ENCODE peak calls at places on chromosome 7, in seven cellular contexts. One of them, this sample, is unnamed.
A peak's percentile ranks its signal among the peaks of the same experiment; 100 is the strongest.

GRCh38 chr7:129781856-129782256 is 170.3 kb downstream of the NRF1 start:
- DNase-seq in cardiac muscle cell: no peak
- DNase-seq in upper lobe of right lung: no peak
- DNase-seq in CD8-positive, alpha-beta memory T cell: no peak
- DNase-seq in aorta: no peak
- DNase-seq in left ventricle myocardium inferior: no peak
- DNase-seq in fibroblast of lung: no peak
- DNase-seq in this sample: peak; percentile 80

GRCh38 chr7:16646427-16647081 is 573 bp downstream of the BZW2 start:
- DNase-seq in cardiac muscle cell: peak; percentile 24
- DNase-seq in upper lobe of right lung: no peak
- DNase-seq in CD8-positive, alpha-beta memory T cell: no peak
- DNase-seq in aorta: no peak
- DNase-seq in left ventricle myocardium inferior: no peak
- DNase-seq in fibroblast of lung: peak; percentile 43
- DNase-seq in this sample: peak; percentile 66

GRCh38 chr7:137820677-137821420 is 25.9 kb downstream of the DGKI start:
- DNase-seq in cardiac muscle cell: peak; percentile 83
- DNase-seq in upper lobe of right lung: no peak
- DNase-seq in CD8-positive, alpha-beta memory T cell: no peak
- DNase-seq in aorta: peak; percentile 91
- DNase-seq in left ventricle myocardium inferior: peak; percentile 72
- DNase-seq in fibroblast of lung: peak; percentile 68
- DNase-seq in this sample: peak; percentile 80

GRCh38 chr7:149856-150636 is 42.3 kb upstream of the FAM20C start:
- DNase-seq in cardiac muscle cell: no peak
- DNase-seq in upper lobe of right lung: peak; percentile 91
- DNase-seq in CD8-positive, alpha-beta memory T cell: no peak
- DNase-seq in aorta: peak; percentile 81
- DNase-seq in left ventricle myocardium inferior: peak; percentile 52
- DNase-seq in fibroblast of lung: no peak
- DNase-seq in this sample: peak; percentile 22

GRCh38 chr7:47937711-47938573 is 10.3 kb downstream of the PKD1L1 start:
- DNase-seq in cardiac muscle cell: no peak
- DNase-seq in upper lobe of right lung: no peak
- DNase-seq in CD8-positive, alpha-beta memory T cell: no peak
- DNase-seq in aorta: no peak
- DNase-seq in left ventricle myocardium inferior: no peak
- DNase-seq in fibroblast of lung: no peak
- DNase-seq in this sample: no peak

GRCh38 chr7:155412416-155413253 is 45.3 kb upstream of the EN2 start:
- DNase-seq in cardiac muscle cell: peak; percentile 37
- DNase-seq in upper lobe of right lung: peak; percentile 74
- DNase-seq in CD8-positive, alpha-beta memory T cell: no peak
- DNase-seq in aorta: no peak
- DNase-seq in left ventricle myocardium inferior: no peak
- DNase-seq in fibroblast of lung: no peak
- DNase-seq in this sample: peak; percentile 97

GRCh38 chr7:3194501-3195141 is 106.4 kb upstream of the SDK1 start:
- DNase-seq in cardiac muscle cell: peak; percentile 95
- DNase-seq in upper lobe of right lung: no peak
- DNase-seq in CD8-positive, alpha-beta memory T cell: no peak
- DNase-seq in aorta: peak; percentile 44
- DNase-seq in left ventricle myocardium inferior: no peak
- DNase-seq in fibroblast of lung: peak; percentile 90
- DNase-seq in this sample: peak; percentile 74

GRCh38 chr7:149780056-149780455 is 6.7 kb upstream of the ZNF467 start:
- DNase-seq in cardiac muscle cell: no peak
- DNase-seq in upper lobe of right lung: no peak
- DNase-seq in CD8-positive, alpha-beta memory T cell: no peak
- DNase-seq in aorta: no peak
- DNase-seq in left ventricle myocardium inferior: no peak
- DNase-seq in fibroblast of lung: no peak
- DNase-seq in this sample: no peak

GRCh38 chr7:106772655-106773108 is 92.4 kb upstream of the PIK3CG start:
- DNase-seq in cardiac muscle cell: peak; percentile 53
- DNase-seq in upper lobe of right lung: no peak
- DNase-seq in CD8-positive, alpha-beta memory T cell: no peak
- DNase-seq in aorta: no peak
- DNase-seq in left ventricle myocardium inferior: no peak
- DNase-seq in fibroblast of lung: peak; percentile 67
- DNase-seq in this sample: no peak

GRCh38 chr7:139370943-139371313 is 11.2 kb downstream of the LUC7L2 start:
- DNase-seq in cardiac muscle cell: no peak
- DNase-seq in upper lobe of right lung: no peak
- DNase-seq in CD8-positive, alpha-beta memory T cell: no peak
- DNase-seq in aorta: no peak
- DNase-seq in left ventricle myocardium inferior: no peak
- DNase-seq in fibroblast of lung: no peak
- DNase-seq in this sample: no peak

GRCh38 chr7:142859829-142860228 is 5.0 kb downstream of the EPHB6 start:
- DNase-seq in cardiac muscle cell: peak; percentile 83
- DNase-seq in upper lobe of right lung: no peak
- DNase-seq in CD8-positive, alpha-beta memory T cell: no peak
- DNase-seq in aorta: no peak
- DNase-seq in left ventricle myocardium inferior: no peak
- DNase-seq in fibroblast of lung: peak; percentile 79
- DNase-seq in this sample: peak; percentile 87

GRCh38 chr7:20385121-20385520 is 54.4 kb downstream of the ITGB8 start:
- DNase-seq in cardiac muscle cell: peak; percentile 51
- DNase-seq in upper lobe of right lung: no peak
- DNase-seq in CD8-positive, alpha-beta memory T cell: no peak
- DNase-seq in aorta: no peak
- DNase-seq in left ventricle myocardium inferior: no peak
- DNase-seq in fibroblast of lung: peak; percentile 64
- DNase-seq in this sample: peak; percentile 66

GRCh38 chr7:151244156-151244870 is 4.2 kb downstream of the SMARCD3 start:
- DNase-seq in cardiac muscle cell: peak; percentile 64
- DNase-seq in upper lobe of right lung: no peak
- DNase-seq in CD8-positive, alpha-beta memory T cell: peak; percentile 48
- DNase-seq in aorta: peak; percentile 51
- DNase-seq in left ventricle myocardium inferior: no peak
- DNase-seq in fibroblast of lung: peak; percentile 60
- DNase-seq in this sample: peak; percentile 98

GRCh38 chr7:151245360-151246160 is 2.9 kb downstream of the SMARCD3 start:
- DNase-seq in cardiac muscle cell: no peak
- DNase-seq in upper lobe of right lung: peak; percentile 70
- DNase-seq in CD8-positive, alpha-beta memory T cell: peak; percentile 68
- DNase-seq in aorta: peak; percentile 65
- DNase-seq in left ventricle myocardium inferior: no peak
- DNase-seq in fibroblast of lung: no peak
- DNase-seq in this sample: peak; percentile 99

GRCh38 chr7:151246161-151247015 is 2.1 kb downstream of the SMARCD3 start:
- DNase-seq in cardiac muscle cell: no peak
- DNase-seq in upper lobe of right lung: no peak
- DNase-seq in CD8-positive, alpha-beta memory T cell: no peak
- DNase-seq in aorta: peak; percentile 42
- DNase-seq in left ventricle myocardium inferior: no peak
- DNase-seq in fibroblast of lung: no peak
- DNase-seq in this sample: peak; percentile 93

GRCh38 chr7:151243411-151244155 is 4.9 kb downstream of the SMARCD3 start:
- DNase-seq in cardiac muscle cell: no peak
- DNase-seq in upper lobe of right lung: peak; percentile 48
- DNase-seq in CD8-positive, alpha-beta memory T cell: no peak
- DNase-seq in aorta: no peak
- DNase-seq in left ventricle myocardium inferior: no peak
- DNase-seq in fibroblast of lung: no peak
- DNase-seq in this sample: peak; percentile 86

DNA sequence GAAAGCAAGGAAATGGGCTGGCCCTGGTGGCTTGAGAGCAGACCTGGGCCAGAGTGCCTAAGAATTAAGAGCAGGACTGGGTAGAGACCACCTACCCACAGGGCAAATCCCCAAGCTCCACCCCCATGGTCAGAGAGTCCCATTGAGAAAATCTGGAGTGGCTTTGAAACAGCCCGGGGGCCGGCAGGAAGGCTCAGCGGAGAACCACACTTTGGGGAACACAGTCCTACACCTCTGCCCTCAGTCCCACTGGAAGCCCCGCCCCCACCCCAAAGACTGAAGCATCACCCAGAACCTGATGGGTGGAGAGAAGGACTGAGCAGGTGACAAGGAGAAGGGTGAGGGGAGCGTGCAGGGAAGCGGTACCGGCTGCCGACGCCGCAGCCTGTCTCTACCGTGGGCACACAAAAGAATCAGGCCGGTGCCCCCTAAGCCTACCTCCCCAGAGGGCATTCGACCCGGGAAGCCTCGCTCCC is 3.6 kb downstream of the SMARCD3 start:
- DNase-seq in cardiac muscle cell: no peak
- DNase-seq in upper lobe of right lung: no peak
- DNase-seq in CD8-positive, alpha-beta memory T cell: no peak
- DNase-seq in aorta: peak; percentile 45
- DNase-seq in left ventricle myocardium inferior: no peak
- DNase-seq in fibroblast of lung: no peak
- DNase-seq in this sample: peak; percentile 85
- H3K27ac ChIP-seq in cardiac muscle cell: peak overlapping the region; percentile 99
- H3K27ac ChIP-seq in upper lobe of right lung: no peak overlapping the region
- H3K27ac ChIP-seq in CD8-positive, alpha-beta memory T cell: no peak overlapping the region
- H3K27ac ChIP-seq in aorta: no peak overlapping the region
- H3K27ac ChIP-seq in left ventricle myocardium inferior: peak overlapping the region; percentile 99
- H3K27ac ChIP-seq in fibroblast of lung: no peak overlapping the region
- H3K27ac ChIP-seq in this sample: no peak overlapping the region

GRCh38 chr7:4748267-4748666 is 27.2 kb upstream of the AP5Z1 start:
- DNase-seq in cardiac muscle cell: no peak
- DNase-seq in upper lobe of right lung: no peak
- DNase-seq in CD8-positive, alpha-beta memory T cell: no peak
- DNase-seq in aorta: no peak
- DNase-seq in left ventricle myocardium inferior: no peak
- DNase-seq in fibroblast of lung: no peak
- DNase-seq in this sample: no peak

GRCh38 chr7:4747746-4748145 is 27.7 kb upstream of the AP5Z1 start:
- DNase-seq in cardiac muscle cell: no peak
- DNase-seq in upper lobe of right lung: no peak
- DNase-seq in CD8-positive, alpha-beta memory T cell: no peak
- DNase-seq in aorta: no peak
- DNase-seq in left ventricle myocardium inferior: no peak
- DNase-seq in fibroblast of lung: no peak
- DNase-seq in this sample: no peak

GRCh38 chr7:4749798-4750197 is 25.6 kb upstream of the AP5Z1 start:
- DNase-seq in cardiac muscle cell: no peak
- DNase-seq in upper lobe of right lung: no peak
- DNase-seq in CD8-positive, alpha-beta memory T cell: no peak
- DNase-seq in aorta: no peak
- DNase-seq in left ventricle myocardium inferior: no peak
- DNase-seq in fibroblast of lung: no peak
- DNase-seq in this sample: no peak

GRCh38 chr7:4751398-4751947 is 23.9 kb upstream of the AP5Z1 start:
- DNase-seq in cardiac muscle cell: peak; percentile 14
- DNase-seq in upper lobe of right lung: no peak
- DNase-seq in CD8-positive, alpha-beta memory T cell: no peak
- DNase-seq in aorta: no peak
- DNase-seq in left ventricle myocardium inferior: no peak
- DNase-seq in fibroblast of lung: no peak
- DNase-seq in this sample: no peak

DNA sequence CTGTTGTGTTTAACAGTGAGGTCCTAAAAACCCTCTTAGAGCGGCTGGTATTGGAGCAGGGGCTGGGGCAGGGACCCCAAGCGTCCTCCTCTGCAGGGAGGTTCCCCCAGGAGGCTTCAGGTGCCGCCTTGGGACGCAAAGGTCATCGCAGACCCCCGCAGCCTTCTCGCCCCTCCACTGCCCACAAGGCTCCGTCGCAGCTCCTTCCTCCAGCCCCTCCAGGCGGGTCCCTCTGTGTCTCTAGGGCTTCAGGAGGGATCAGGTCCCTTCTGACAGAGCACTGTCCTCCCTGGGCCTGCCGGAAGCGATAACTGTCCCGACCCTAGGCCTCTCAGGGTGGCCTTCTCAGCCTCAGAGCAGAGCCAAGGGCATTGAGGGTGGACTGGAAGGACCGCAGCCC is 26.1 kb upstream of the AP5Z1 start:
- DNase-seq in cardiac muscle cell: no peak
- DNase-seq in upper lobe of right lung: no peak
- DNase-seq in CD8-positive, alpha-beta memory T cell: no peak
- DNase-seq in aorta: no peak
- DNase-seq in left ventricle myocardium inferior: no peak
- DNase-seq in fibroblast of lung: no peak
- DNase-seq in this sample: no peak
- H3K4me1 ChIP-seq in cardiac muscle cell: peaks cover 5% of the 10 kb centered on the region
- H3K4me1 ChIP-seq in upper lobe of right lung: peaks cover 45% of the 10 kb centered on the region
- H3K4me1 ChIP-seq in CD8-positive, alpha-beta memory T cell: peaks cover 44% of the 10 kb centered on the region
- H3K4me1 ChIP-seq in aorta: no peaks in the 10 kb centered on the region
- H3K4me1 ChIP-seq in left ventricle myocardium inferior: peaks cover 66% of the 10 kb centered on the region
- H3K4me1 ChIP-seq in fibroblast of lung: peaks cover 13% of the 10 kb centered on the region
- H3K4me1 ChIP-seq in this sample: peaks cover 10% of the 10 kb centered on the region

GRCh38 chr7:80858141-80858903 is 60.5 kb downstream of the SEMA3C start:
- DNase-seq in cardiac muscle cell: peak; percentile 17
- DNase-seq in upper lobe of right lung: no peak
- DNase-seq in CD8-positive, alpha-beta memory T cell: no peak
- DNase-seq in aorta: no peak
- DNase-seq in left ventricle myocardium inferior: no peak
- DNase-seq in fibroblast of lung: peak; percentile 82
- DNase-seq in this sample: no peak
- H3K27ac ChIP-seq in cardiac muscle cell: no peak overlapping the region
- H3K27ac ChIP-seq in upper lobe of right lung: no peak overlapping the region
- H3K27ac ChIP-seq in CD8-positive, alpha-beta memory T cell: no peak overlapping the region
- H3K27ac ChIP-seq in aorta: no peak overlapping the region
- H3K27ac ChIP-seq in left ventricle myocardium inferior: peak overlapping the region; percentile 52
- H3K27ac ChIP-seq in fibroblast of lung: peak overlapping the region; percentile 8
- H3K27ac ChIP-seq in this sample: no peak overlapping the region

GRCh38 chr7:10315881-10316280 is 657.8 kb upstream of the PHF14 start:
- DNase-seq in cardiac muscle cell: no peak
- DNase-seq in upper lobe of right lung: no peak
- DNase-seq in CD8-positive, alpha-beta memory T cell: no peak
- DNase-seq in aorta: no peak
- DNase-seq in left ventricle myocardium inferior: no peak
- DNase-seq in fibroblast of lung: no peak
- DNase-seq in this sample: no peak
- H3K4me1 ChIP-seq in cardiac muscle cell: no peaks in the 10 kb centered on the region
- H3K4me1 ChIP-seq in upper lobe of right lung: no peaks in the 10 kb centered on the region
- H3K4me1 ChIP-seq in CD8-positive, alpha-beta memory T cell: no peaks in the 10 kb centered on the region
- H3K4me1 ChIP-seq in aorta: no peaks in the 10 kb centered on the region
- H3K4me1 ChIP-seq in left ventricle myocardium inferior: no peaks in the 10 kb centered on the region
- H3K4me1 ChIP-seq in fibroblast of lung: no peaks in the 10 kb centered on the region
- H3K4me1 ChIP-seq in this sample: no peaks in the 10 kb centered on the region

GRCh38 chr7:116671111-116671510 is 885 bp upstream of the MET start:
- DNase-seq in cardiac muscle cell: no peak
- DNase-seq in upper lobe of right lung: no peak
- DNase-seq in CD8-positive, alpha-beta memory T cell: no peak
- DNase-seq in aorta: no peak
- DNase-seq in left ventricle myocardium inferior: no peak
- DNase-seq in fibroblast of lung: no peak
- DNase-seq in this sample: no peak
- H3K27ac ChIP-seq in cardiac muscle cell: no peak overlapping the region
- H3K27ac ChIP-seq in upper lobe of right lung: peak overlapping the region; percentile 61
- H3K27ac ChIP-seq in CD8-positive, alpha-beta memory T cell: no peak overlapping the region
- H3K27ac ChIP-seq in aorta: no peak overlapping the region
- H3K27ac ChIP-seq in left ventricle myocardium inferior: peak overlapping the region; percentile 91
- H3K27ac ChIP-seq in fibroblast of lung: no peak overlapping the region
- H3K27ac ChIP-seq in this sample: no peak overlapping the region

This sample was measured in osteoblast.